ENCODE peak calls at places on chromosomes 6 and 20, in seven cellular contexts. One of them, this sample, is unnamed.

GRCh38 chr6:37524919-37525318 is 25.2 kb upstream of the CCDC167 start:
- DNase-seq in thyroid gland: no peak
- DNase-seq in heart left ventricle: no peak
- DNase-seq in NCI-H774: no peak
- DNase-seq in fibroblast of lung: no peak
- DNase-seq in CMK: no peak
- DNase-seq in adrenal gland: no peak
- DNase-seq in this sample: no peak

GRCh38 chr6:85675030-85675819 is 32.5 kb upstream of the SYNCRIP start:
- DNase-seq in adrenal gland: no peak
- DNase-seq in thyroid gland: no peak
- DNase-seq in fibroblast of lung: peak; percentile 81
- DNase-seq in NCI-H774: no peak
- DNase-seq in heart left ventricle: no peak
- DNase-seq in CMK: peak; percentile 47
- DNase-seq in this sample: no peak

GRCh38 chr20:3239867-3240775 is 1.1 kb upstream of the SLC4A11 start:
- DNase-seq in fibroblast of lung: peak; percentile 23
- DNase-seq in NCI-H774: no peak
- DNase-seq in CMK: no peak
- DNase-seq in heart left ventricle: no peak
- DNase-seq in thyroid gland: no peak
- DNase-seq in adrenal gland: no peak
- DNase-seq in this sample: no peak

GRCh38 chr20:1469925-1470571 is 3.4 kb upstream of the NSFL1C start:
- DNase-seq in adrenal gland: peak; percentile 95
- DNase-seq in thyroid gland: peak; percentile 79
- DNase-seq in fibroblast of lung: peak; percentile 99
- DNase-seq in heart left ventricle: peak; percentile 81
- DNase-seq in CMK: peak; percentile 85
- DNase-seq in NCI-H774: peak; percentile 67
- DNase-seq in this sample: peak; percentile 39

GRCh38 chr6:143884161-143884560 is 19.9 kb downstream of the ZC2HC1B start:
- DNase-seq in NCI-H774: no peak
- DNase-seq in thyroid gland: no peak
- DNase-seq in CMK: no peak
- DNase-seq in adrenal gland: no peak
- DNase-seq in heart left ventricle: no peak
- DNase-seq in fibroblast of lung: no peak
- DNase-seq in this sample: no peak

GRCh38 chr6:43924222-43924702 is 154.3 kb downstream of the VEGFA start:
- DNase-seq in adrenal gland: no peak
- DNase-seq in CMK: peak; percentile 70
- DNase-seq in fibroblast of lung: peak; percentile 40
- DNase-seq in NCI-H774: no peak
- DNase-seq in heart left ventricle: no peak
- DNase-seq in thyroid gland: peak; percentile 80
- DNase-seq in this sample: peak; percentile 92

GRCh38 chr6:16392010-16392409 is 153.6 kb downstream of the GMPR start:
- DNase-seq in adrenal gland: peak; percentile 90
- DNase-seq in heart left ventricle: peak; percentile 40
- DNase-seq in NCI-H774: no peak
- DNase-seq in fibroblast of lung: no peak
- DNase-seq in CMK: no peak
- DNase-seq in thyroid gland: peak; percentile 42
- DNase-seq in this sample: no peak

GRCh38 chr20:24236204-24236603 is 233.2 kb upstream of the SYNDIG1 start:
- DNase-seq in thyroid gland: no peak
- DNase-seq in heart left ventricle: no peak
- DNase-seq in adrenal gland: no peak
- DNase-seq in fibroblast of lung: no peak
- DNase-seq in CMK: no peak
- DNase-seq in NCI-H774: no peak
- DNase-seq in this sample: no peak

GRCh38 chr20:11888648-11889047 is 29.0 kb upstream of the BTBD3 start:
- DNase-seq in thyroid gland: no peak
- DNase-seq in CMK: no peak
- DNase-seq in fibroblast of lung: no peak
- DNase-seq in heart left ventricle: no peak
- DNase-seq in adrenal gland: no peak
- DNase-seq in NCI-H774: no peak
- DNase-seq in this sample: no peak

GRCh38 chr6:4460595-4461475 is 315.4 kb upstream of the CDYL start:
- DNase-seq in heart left ventricle: peak; percentile 88
- DNase-seq in NCI-H774: no peak
- DNase-seq in CMK: no peak
- DNase-seq in thyroid gland: peak; percentile 84
- DNase-seq in adrenal gland: peak; percentile 88
- DNase-seq in fibroblast of lung: peak; percentile 58
- DNase-seq in this sample: no peak

GRCh38 chr20:19022791-19023448 is 189.5 kb upstream of the SLC24A3 start:
- DNase-seq in NCI-H774: no peak
- DNase-seq in CMK: no peak
- DNase-seq in thyroid gland: no peak
- DNase-seq in heart left ventricle: no peak
- DNase-seq in adrenal gland: no peak
- DNase-seq in fibroblast of lung: no peak
- DNase-seq in this sample: no peak

GRCh38 chr6:112571886-112572285 is 224.8 kb downstream of the RFPL4B start:
- DNase-seq in fibroblast of lung: peak; percentile 97
- DNase-seq in heart left ventricle: no peak
- DNase-seq in thyroid gland: peak; percentile 31
- DNase-seq in adrenal gland: no peak
- DNase-seq in CMK: no peak
- DNase-seq in NCI-H774: no peak
- DNase-seq in this sample: no peak

GRCh38 chr6:147226163-147226724 is 22.0 kb downstream of the STXBP5 start:
- DNase-seq in fibroblast of lung: no peak
- DNase-seq in thyroid gland: no peak
- DNase-seq in adrenal gland: no peak
- DNase-seq in NCI-H774: no peak
- DNase-seq in CMK: no peak
- DNase-seq in heart left ventricle: no peak
- DNase-seq in this sample: no peak

GRCh38 chr20:63822276-63822696 is 8.8 kb downstream of the ZBTB46 start:
- DNase-seq in adrenal gland: peak; percentile 76
- DNase-seq in NCI-H774: no peak
- DNase-seq in thyroid gland: no peak
- DNase-seq in CMK: peak; percentile 89
- DNase-seq in fibroblast of lung: no peak
- DNase-seq in heart left ventricle: peak; percentile 52
- DNase-seq in this sample: no peak

GRCh38 chr6:70652216-70652615 is 15.5 kb upstream of the SMAP1 start:
- DNase-seq in thyroid gland: no peak
- DNase-seq in adrenal gland: no peak
- DNase-seq in heart left ventricle: no peak
- DNase-seq in NCI-H774: no peak
- DNase-seq in CMK: no peak
- DNase-seq in fibroblast of lung: no peak
- DNase-seq in this sample: no peak

GRCh38 chr20:49392745-49393144 is 89.7 kb downstream of the KCNB1 start:
- DNase-seq in NCI-H774: no peak
- DNase-seq in fibroblast of lung: no peak
- DNase-seq in thyroid gland: no peak
- DNase-seq in CMK: no peak
- DNase-seq in heart left ventricle: no peak
- DNase-seq in adrenal gland: no peak
- DNase-seq in this sample: no peak

GRCh38 chr6:40308533-40309306 is 278.4 kb downstream of the LRFN2 start:
- DNase-seq in thyroid gland: peak; percentile 67
- DNase-seq in NCI-H774: peak; percentile 47
- DNase-seq in adrenal gland: peak; percentile 79
- DNase-seq in fibroblast of lung: peak; percentile 4
- DNase-seq in CMK: peak; percentile 48
- DNase-seq in heart left ventricle: no peak
- DNase-seq in this sample: peak; percentile 72

GRCh38 chr6:131931063-131931745 is 20.0 kb downstream of the CCN2 start:
- DNase-seq in NCI-H774: no peak
- DNase-seq in adrenal gland: no peak
- DNase-seq in thyroid gland: no peak
- DNase-seq in CMK: no peak
- DNase-seq in fibroblast of lung: peak; percentile 42
- DNase-seq in heart left ventricle: no peak
- DNase-seq in this sample: no peak

GRCh38 chr6:32436995-32437836 is 2.5 kb upstream of the HLA-DRA start:
- DNase-seq in adrenal gland: no peak
- DNase-seq in thyroid gland: no peak
- DNase-seq in heart left ventricle: no peak
- DNase-seq in NCI-H774: no peak
- DNase-seq in CMK: no peak
- DNase-seq in fibroblast of lung: no peak
- DNase-seq in this sample: no peak

GRCh38 chr20:35002426-35003210 is 47.0 kb downstream of the MYH7B start:
- DNase-seq in adrenal gland: no peak
- DNase-seq in CMK: no peak
- DNase-seq in heart left ventricle: peak; percentile 14
- DNase-seq in fibroblast of lung: no peak
- DNase-seq in thyroid gland: no peak
- DNase-seq in NCI-H774: no peak
- DNase-seq in this sample: no peak

GRCh38 chr6:129186988-129187387 is 304.1 kb downstream of the LAMA2 start:
- DNase-seq in CMK: no peak
- DNase-seq in fibroblast of lung: peak; percentile 79
- DNase-seq in NCI-H774: no peak
- DNase-seq in heart left ventricle: no peak
- DNase-seq in adrenal gland: no peak
- DNase-seq in thyroid gland: no peak
- DNase-seq in this sample: no peak

GRCh38 chr6:146985111-146985510 is 219.1 kb upstream of the STXBP5 start:
- DNase-seq in thyroid gland: no peak
- DNase-seq in CMK: no peak
- DNase-seq in heart left ventricle: no peak
- DNase-seq in NCI-H774: peak; percentile 89
- DNase-seq in fibroblast of lung: no peak
- DNase-seq in adrenal gland: no peak
- DNase-seq in this sample: no peak

GRCh38 chr6:32196682-32197616 is 4.5 kb upstream of the GPSM3 start:
- DNase-seq in heart left ventricle: peak; percentile 67
- DNase-seq in fibroblast of lung: peak; percentile 19
- DNase-seq in CMK: no peak
- DNase-seq in NCI-H774: no peak
- DNase-seq in adrenal gland: peak; percentile 74
- DNase-seq in thyroid gland: peak; percentile 12
- DNase-seq in this sample: no peak

GRCh38 chr6:150685860-150686259 is 86.2 kb downstream of the PLEKHG1 start:
- DNase-seq in CMK: peak; percentile 37
- DNase-seq in NCI-H774: no peak
- DNase-seq in thyroid gland: peak; percentile 41
- DNase-seq in heart left ventricle: no peak
- DNase-seq in adrenal gland: no peak
- DNase-seq in fibroblast of lung: no peak
- DNase-seq in this sample: peak; percentile 30

GRCh38 chr6:135182120-135182992 is 1.2 kb downstream of the MYB start:
- DNase-seq in thyroid gland: peak; percentile 4
- DNase-seq in heart left ventricle: no peak
- DNase-seq in CMK: no peak
- DNase-seq in adrenal gland: no peak
- DNase-seq in fibroblast of lung: peak; percentile 25
- DNase-seq in NCI-H774: peak; percentile 53
- DNase-seq in this sample: peak; percentile 65

GRCh38 chr20:24773751-24774201 is 175.3 kb upstream of the CST7 start:
- DNase-seq in heart left ventricle: no peak
- DNase-seq in NCI-H774: no peak
- DNase-seq in CMK: no peak
- DNase-seq in thyroid gland: no peak
- DNase-seq in fibroblast of lung: peak; percentile 98
- DNase-seq in adrenal gland: peak; percentile 10
- DNase-seq in this sample: no peak

GRCh38 chr20:32479012-32479411 is 106.1 kb downstream of the NOL4L start:
- DNase-seq in thyroid gland: no peak
- DNase-seq in adrenal gland: no peak
- DNase-seq in heart left ventricle: peak; percentile 15
- DNase-seq in CMK: no peak
- DNase-seq in fibroblast of lung: no peak
- DNase-seq in NCI-H774: no peak
- DNase-seq in this sample: no peak

GRCh38 chr6:56534680-56535419 is 107.8 kb downstream of the DST start:
- DNase-seq in adrenal gland: no peak
- DNase-seq in heart left ventricle: no peak
- DNase-seq in thyroid gland: no peak
- DNase-seq in CMK: no peak
- DNase-seq in NCI-H774: no peak
- DNase-seq in fibroblast of lung: no peak
- DNase-seq in this sample: no peak

GRCh38 chr6:20180935-20181334 is 31.3 kb downstream of the MBOAT1 start:
- DNase-seq in CMK: no peak
- DNase-seq in NCI-H774: no peak
- DNase-seq in adrenal gland: no peak
- DNase-seq in heart left ventricle: peak; percentile 43
- DNase-seq in thyroid gland: no peak
- DNase-seq in fibroblast of lung: peak; percentile 20
- DNase-seq in this sample: no peak

GRCh38 chr6:163943647-163944395 is 529.3 kb downstream of the QKI start:
- DNase-seq in fibroblast of lung: peak; percentile 52
- DNase-seq in heart left ventricle: peak; percentile 71
- DNase-seq in adrenal gland: no peak
- DNase-seq in thyroid gland: peak; percentile 22
- DNase-seq in NCI-H774: no peak
- DNase-seq in CMK: no peak
- DNase-seq in this sample: no peak

GRCh38 chr6:87105823-87106222 is 10.9 kb upstream of the CGA start:
- DNase-seq in CMK: no peak
- DNase-seq in heart left ventricle: no peak
- DNase-seq in thyroid gland: no peak
- DNase-seq in adrenal gland: no peak
- DNase-seq in fibroblast of lung: peak; percentile 82
- DNase-seq in NCI-H774: no peak
- DNase-seq in this sample: no peak

GRCh38 chr20:20395087-20395486 is 27.2 kb downstream of the INSM1 start:
- DNase-seq in fibroblast of lung: no peak
- DNase-seq in thyroid gland: no peak
- DNase-seq in adrenal gland: no peak
- DNase-seq in NCI-H774: no peak
- DNase-seq in heart left ventricle: no peak
- DNase-seq in CMK: no peak
- DNase-seq in this sample: no peak

GRCh38 chr6:35706468-35706867 is 17.8 kb upstream of the FKBP5 start:
- DNase-seq in fibroblast of lung: no peak
- DNase-seq in heart left ventricle: no peak
- DNase-seq in thyroid gland: no peak
- DNase-seq in NCI-H774: no peak
- DNase-seq in CMK: no peak
- DNase-seq in adrenal gland: no peak
- DNase-seq in this sample: no peak

GRCh38 chr6:2354138-2354491 is 108.7 kb upstream of the GMDS start:
- DNase-seq in heart left ventricle: no peak
- DNase-seq in NCI-H774: no peak
- DNase-seq in CMK: no peak
- DNase-seq in fibroblast of lung: no peak
- DNase-seq in thyroid gland: no peak
- DNase-seq in adrenal gland: no peak
- DNase-seq in this sample: no peak

GRCh38 chr6:132130530-132131298 is 179.5 kb upstream of the CCN2 start:
- DNase-seq in CMK: no peak
- DNase-seq in NCI-H774: no peak
- DNase-seq in fibroblast of lung: peak; percentile 82
- DNase-seq in adrenal gland: peak; percentile 62
- DNase-seq in thyroid gland: no peak
- DNase-seq in heart left ventricle: peak; percentile 66
- DNase-seq in this sample: no peak

GRCh38 chr6:68718379-68719073 is 83.4 kb downstream of the ADGRB3 start:
- DNase-seq in NCI-H774: peak; percentile 89
- DNase-seq in thyroid gland: no peak
- DNase-seq in fibroblast of lung: peak; percentile 71
- DNase-seq in adrenal gland: no peak
- DNase-seq in heart left ventricle: peak; percentile 26
- DNase-seq in CMK: no peak
- DNase-seq in this sample: no peak

GRCh38 chr6:39218868-39219567 is 10.3 kb downstream of the KCNK5 start:
- DNase-seq in thyroid gland: no peak
- DNase-seq in fibroblast of lung: no peak
- DNase-seq in adrenal gland: no peak
- DNase-seq in CMK: no peak
- DNase-seq in NCI-H774: no peak
- DNase-seq in heart left ventricle: no peak
- DNase-seq in this sample: no peak

This sample was measured in DND-41.